ENCODE peak calls at places on chromosomes 11 and 22, in seven cellular contexts. C, S, T, W, Y, A and X are unnamed samples.
A peak's percentile ranks its signal among the peaks of the same experiment; 100 is the strongest.

GRCh38 chr11:68002575-68002942 is 1.3 kb downstream of the UNC93B1 start:
- DNase-seq in C (no peak), S (peak; percentile 65), T (no peak), A (no peak), W (no peak), Y (no peak), X (no peak)

GRCh38 chr11:110184974-110185597 is 91.9 kb downstream of the ZC3H12C start:
- DNase-seq in T (no peak), A (peak; percentile 26), Y (no peak), W (no peak), C (no peak), S (no peak), X (no peak)

GRCh38 chr11:111586305-111586915 is 15.8 kb upstream of the SIK2 start:
- DNase-seq in C (peak; percentile 55), A (peak; percentile 71), W (peak; percentile 36), S (no peak), Y (no peak), T (no peak), X (no peak)

GRCh38 chr22:50201191-50202129 is 649 bp downstream of the SELENOO start:
- DNase-seq in T (no peak), Y (no peak), C (peak; percentile 45), A (no peak), S (no peak), W (no peak), X (no peak)

GRCh38 chr11:35040221-35040942 is 98.6 kb upstream of the CD44 start:
- DNase-seq in S (no peak), T (no peak), A (no peak), C (no peak), Y (no peak), W (peak; percentile 53), X (no peak)

GRCh38 chr11:72091292-72091691 is 10.6 kb downstream of the LRRC51 start:
- DNase-seq in C (peak; percentile 87), S (peak; percentile 72), A (peak; percentile 91), T (peak; percentile 55), W (peak; percentile 48), Y (peak; percentile 59), X (peak; percentile 27)

GRCh38 chr11:102560555-102561011 is 30.0 kb upstream of the MMP7 start:
- DNase-seq in S (no peak), Y (no peak), W (no peak), A (peak; percentile 54), C (no peak), T (no peak), X (no peak)

GRCh38 chr22:30245181-30245984 is 1.2 kb downstream of the LIF start:
- DNase-seq in A (no peak), Y (no peak), W (no peak), C (peak; percentile 79), T (no peak), S (no peak), X (no peak)

GRCh38 chr11:2275334-2276279 is 5.2 kb upstream of the ASCL2 start:
- DNase-seq in W (no peak), A (no peak), C (no peak), S (no peak), Y (no peak), T (no peak), X (no peak)

GRCh38 chr11:23856654-23857053 is 640.2 kb upstream of the LUZP2 start:
- DNase-seq in Y (no peak), T (no peak), A (no peak), C (no peak), W (no peak), S (no peak), X (no peak)

GRCh38 chr11:67438121-67438902 is 830 bp upstream of the PTPRCAP start:
- DNase-seq in W (peak; percentile 69), Y (no peak), C (no peak), T (no peak), S (no peak), A (no peak), X (peak; percentile 69)

GRCh38 chr11:115112779-115113178 is 391.4 kb downstream of the CADM1 start:
- DNase-seq in Y (peak; percentile 48), T (no peak), W (no peak), A (no peak), S (no peak), C (no peak), X (no peak)

GRCh38 chr11:123561046-123561781 is 93.2 kb downstream of the SCN3B start:
- DNase-seq in T (no peak), A (no peak), S (no peak), C (no peak), W (no peak), Y (no peak), X (no peak)

GRCh38 chr22:38792833-38793232 is 1.1 kb downstream of the DNAL4 start:
- DNase-seq in S (no peak), C (no peak), T (no peak), A (no peak), W (no peak), Y (no peak), X (no peak)

GRCh38 chr11:134231958-134232674 is 7.6 kb downstream of the VPS26B start:
- DNase-seq in T (no peak), A (no peak), C (no peak), Y (no peak), W (no peak), S (no peak), X (no peak)

GRCh38 chr22:17570851-17571631 is 7.7 kb downstream of the SLC25A18 start:
- DNase-seq in Y (no peak), T (peak; percentile 87), S (peak; percentile 71), C (peak; percentile 30), W (no peak), A (peak; percentile 81), X (no peak)

GRCh38 chr11:47101452-47101851 is 75.2 kb downstream of the ARFGAP2 start:
- DNase-seq in S (no peak), Y (no peak), A (no peak), W (no peak), T (no peak), C (no peak), X (no peak)
- H3K9me3 ChIP-seq in S (no peaks in the 10 kb centered on the region), Y (no peaks in the 10 kb centered on the region), A (no peaks in the 10 kb centered on the region), W (no peaks in the 10 kb centered on the region), T (no peaks in the 10 kb centered on the region), C (no peaks in the 10 kb centered on the region), X (no peaks in the 10 kb centered on the region)

DNA sequence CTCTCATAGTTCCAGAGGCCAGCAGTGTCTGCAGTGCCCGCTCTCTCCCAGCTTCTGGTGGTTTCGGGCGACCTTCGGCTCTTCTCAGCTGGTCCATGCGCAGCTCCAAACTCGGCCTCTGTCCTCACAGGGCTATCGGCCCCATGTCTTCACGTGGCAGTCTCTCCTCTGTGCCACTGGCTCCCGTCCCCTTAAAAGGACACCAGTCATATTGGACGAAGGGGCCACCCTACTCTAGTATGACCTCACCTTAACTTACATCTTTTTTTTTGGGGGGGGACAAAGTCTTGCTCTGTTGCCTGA is 13.8 kb downstream of the LTO1 start:
- DNase-seq in T (no peak), A (no peak), W (no peak), C (no peak), S (peak; percentile 23), Y (no peak), X (no peak)
- H3K9me3 ChIP-seq in T (no peaks in the 10 kb centered on the region), A (no peaks in the 10 kb centered on the region), W (no peaks in the 10 kb centered on the region), C (no peaks in the 10 kb centered on the region), S (no peaks in the 10 kb centered on the region), Y (no peaks in the 10 kb centered on the region), X (no peaks in the 10 kb centered on the region)

DNA sequence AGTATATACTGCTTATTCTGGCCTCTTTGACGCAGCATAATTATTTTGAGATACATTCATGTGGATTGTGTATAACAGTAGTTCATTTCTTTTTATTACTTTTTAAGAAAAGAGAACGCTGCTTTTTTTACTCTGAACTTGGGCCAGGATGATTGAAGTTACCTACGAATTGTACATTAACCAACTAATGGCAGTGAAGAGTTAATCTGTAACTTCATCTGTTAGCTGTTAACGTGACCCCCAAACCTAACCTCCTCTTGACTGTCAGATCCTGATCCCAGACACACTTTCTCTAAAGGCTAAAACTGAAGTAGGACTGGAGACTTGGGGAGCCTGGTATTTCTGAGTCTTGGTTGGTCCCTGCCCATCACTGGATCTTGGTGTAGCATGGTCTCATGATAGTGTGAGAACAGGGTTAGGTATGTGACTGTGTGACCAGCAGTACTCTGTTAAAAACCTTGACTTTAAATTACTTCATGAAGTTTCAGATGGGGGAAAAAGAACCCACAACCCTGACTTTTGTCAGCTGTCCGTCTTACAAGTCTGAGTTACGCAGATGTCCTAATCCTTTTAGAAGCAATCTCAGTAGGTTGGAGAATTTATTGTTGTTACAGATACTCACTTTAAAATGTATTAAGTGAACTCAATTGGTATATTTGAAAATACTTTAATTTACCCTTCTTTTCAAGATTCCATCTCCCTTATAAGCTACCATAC is 39.4 kb downstream of the C22orf31 start:
- DNase-seq in T (no peak), Y (no peak), A (no peak), W (no peak), C (no peak), S (no peak), X (no peak)
- H3K9me3 ChIP-seq in T (no peaks in the 10 kb centered on the region), Y (no peaks in the 10 kb centered on the region), A (no peaks in the 10 kb centered on the region), W (no peaks in the 10 kb centered on the region), C (no peaks in the 10 kb centered on the region), S (no peaks in the 10 kb centered on the region), X (no peaks in the 10 kb centered on the region)

DNA sequence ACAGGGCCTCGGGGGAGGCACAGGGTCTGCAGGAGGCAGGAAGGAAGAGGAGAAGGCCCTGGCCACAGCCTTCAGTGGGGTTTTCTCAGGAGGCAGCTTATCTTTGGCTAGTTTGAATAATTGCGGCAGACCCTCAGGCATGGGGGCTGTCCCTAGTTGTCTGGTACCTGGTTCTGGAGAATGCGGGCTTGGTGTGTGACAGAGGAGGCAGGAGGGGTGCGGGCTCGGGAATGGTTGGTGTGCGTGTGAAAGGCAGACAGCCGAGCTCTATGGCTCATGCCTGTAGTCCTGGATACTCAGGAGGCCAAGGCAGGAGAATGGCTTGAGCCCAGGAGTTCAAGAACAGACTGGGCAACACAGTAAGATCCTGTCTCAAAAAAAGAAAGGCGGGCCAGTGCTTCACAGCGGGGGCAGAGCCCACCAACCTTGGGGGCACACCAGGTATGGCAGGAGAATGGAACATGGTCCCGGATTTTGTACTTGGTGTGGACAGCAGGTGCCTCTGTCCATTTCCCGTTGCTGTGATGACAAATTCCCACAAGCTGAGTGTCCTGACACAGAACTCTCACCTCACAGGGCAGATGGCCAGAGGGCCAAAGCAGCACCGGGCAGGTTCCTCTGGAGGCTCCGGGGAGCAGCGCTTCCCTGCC is 640.6 kb downstream of the TBC1D22A start:
- DNase-seq in T (no peak), S (no peak), W (no peak), A (no peak), C (no peak), Y (no peak), X (no peak)
- H3K9me3 ChIP-seq in T (no peaks in the 10 kb centered on the region), S (no peaks in the 10 kb centered on the region), W (no peaks in the 10 kb centered on the region), A (no peaks in the 10 kb centered on the region), C (no peaks in the 10 kb centered on the region), Y (peaks cover 64% of the 10 kb centered on the region), X (no peaks in the 10 kb centered on the region)

GRCh38 chr22:47284360-47284759 is 521.9 kb downstream of the TBC1D22A start:
- DNase-seq in W (no peak), Y (no peak), S (no peak), A (no peak), T (no peak), C (no peak), X (no peak)
- H3K9me3 ChIP-seq in W (no peaks in the 10 kb centered on the region), Y (peaks cover 74% of the 10 kb centered on the region), S (no peaks in the 10 kb centered on the region), A (no peaks in the 10 kb centered on the region), T (no peaks in the 10 kb centered on the region), C (no peaks in the 10 kb centered on the region), X (no peaks in the 10 kb centered on the region)

GRCh38 chr22:48858121-48858520 is 969.6 kb downstream of the BRD1 start:
- DNase-seq in S (no peak), T (no peak), C (no peak), Y (no peak), A (no peak), W (no peak), X (no peak)
- H3K9me3 ChIP-seq in S (no peaks in the 10 kb centered on the region), T (no peaks in the 10 kb centered on the region), C (no peaks in the 10 kb centered on the region), Y (no peaks in the 10 kb centered on the region), A (no peaks in the 10 kb centered on the region), W (no peaks in the 10 kb centered on the region), X (no peaks in the 10 kb centered on the region)